ENCODE peak calls at places on chromosomes 6 and 20, in seven cellular contexts. C is pancreas, L is OCI-LY7, N is dorsolateral prefrontal cortex, K is hepatocyte, S is SK-N-SH, H is brain microvascular endothelial cell. F is an unnamed sample.

GRCh38 chr20:56608376-56608775 is 20.7 kb upstream of the TFAP2C start:
- DNase-seq in C (no peak), L (no peak), N (no peak), K (no peak), S (no peak), H (no peak), F (no peak)

GRCh38 chr6:136956590-136957573 is 34.8 kb downstream of the SLC35D3 start:
- DNase-seq in C (no peak), L (peak; percentile 61), N (no peak), K (no peak), S (peak; percentile 45), H (no peak), F (no peak)

GRCh38 chr6:12291785-12292604 is 1.8 kb downstream of the EDN1 start:
- DNase-seq in C (peak; percentile 37), L (no peak), N (no peak), K (peak; percentile 69), S (peak; percentile 34), H (no peak), F (peak; percentile 52)

GRCh38 chr6:44957151-44957550 is 371.0 kb upstream of the RUNX2 start:
- DNase-seq in C (no peak), L (no peak), N (no peak), K (no peak), S (no peak), H (no peak), F (no peak)

GRCh38 chr20:50845566-50846211 is 50.8 kb downstream of the BCAS4 start:
- DNase-seq in C (no peak), L (no peak), N (no peak), K (no peak), S (peak; percentile 76), H (no peak), F (no peak)

GRCh38 chr20:48298851-48299484 is 513.7 kb upstream of the SULF2 start:
- DNase-seq in C (peak; percentile 49), L (no peak), N (no peak), K (peak; percentile 71), S (peak; percentile 71), H (peak; percentile 96), F (no peak)

GRCh38 chr20:32474967-32475819 is 109.9 kb downstream of the NOL4L start:
- DNase-seq in C (peak; percentile 88), L (no peak), N (peak; percentile 67), K (peak; percentile 97), S (peak; percentile 59), H (peak; percentile 94), F (peak; percentile 96)

GRCh38 chr6:88166901-88167624 is 916 bp upstream of the CNR1 start:
- DNase-seq in C (no peak), L (peak; percentile 70), N (no peak), K (peak; percentile 51), S (peak; percentile 69), H (no peak), F (no peak)

GRCh38 chr6:56775498-56776166 is 132.9 kb upstream of the DST start:
- DNase-seq in C (no peak), L (no peak), N (no peak), K (no peak), S (no peak), H (no peak), F (no peak)

GRCh38 chr6:14656676-14657075 is 539.1 kb downstream of the CD83 start:
- DNase-seq in C (no peak), L (no peak), N (no peak), K (no peak), S (no peak), H (no peak), F (no peak)

GRCh38 chr20:31667315-31668285 is 29.9 kb downstream of the COX4I2 start:
- DNase-seq in C (no peak), L (no peak), N (no peak), K (no peak), S (no peak), H (no peak), F (no peak)

GRCh38 chr6:10837009-10837691 is 1.2 kb downstream of the MAK start:
- DNase-seq in C (peak; percentile 55), L (no peak), N (no peak), K (peak; percentile 12), S (peak; percentile 58), H (peak; percentile 1), F (peak; percentile 30)

GRCh38 chr20:6489361-6490154 is 277.9 kb upstream of the BMP2 start:
- DNase-seq in C (no peak), L (no peak), N (no peak), K (peak; percentile 78), S (no peak), H (no peak), F (peak; percentile 25)

GRCh38 chr6:39197521-39198500 is 31.5 kb downstream of the KCNK5 start:
- DNase-seq in C (no peak), L (peak; percentile 38), N (no peak), K (no peak), S (peak; percentile 54), H (no peak), F (no peak)

GRCh38 chr6:21752054-21752811 is 158.7 kb downstream of the SOX4 start:
- DNase-seq in C (no peak), L (no peak), N (no peak), K (no peak), S (no peak), H (peak; percentile 33), F (no peak)

GRCh38 chr6:157223486-157223885 is 99.8 kb downstream of the TMEM242 start:
- DNase-seq in C (no peak), L (peak; percentile 24), N (no peak), K (no peak), S (no peak), H (no peak), F (no peak)

GRCh38 chr20:50675671-50676376 is 15.5 kb downstream of the RIPOR3 start:
- DNase-seq in C (no peak), L (no peak), N (no peak), K (no peak), S (no peak), H (no peak), F (no peak)

GRCh38 chr6:35213824-35214756 is at the start of gene SCUBE3:
- DNase-seq in C (no peak), L (no peak), N (no peak), K (peak; percentile 76), S (peak; percentile 92), H (peak; percentile 18), F (peak; percentile 21)

GRCh38 chr6:134115715-134116074 is 63.3 kb upstream of the SLC2A12 start:
- DNase-seq in C (no peak), L (no peak), N (peak; percentile 45), K (no peak), S (peak; percentile 22), H (no peak), F (no peak)

DNA sequence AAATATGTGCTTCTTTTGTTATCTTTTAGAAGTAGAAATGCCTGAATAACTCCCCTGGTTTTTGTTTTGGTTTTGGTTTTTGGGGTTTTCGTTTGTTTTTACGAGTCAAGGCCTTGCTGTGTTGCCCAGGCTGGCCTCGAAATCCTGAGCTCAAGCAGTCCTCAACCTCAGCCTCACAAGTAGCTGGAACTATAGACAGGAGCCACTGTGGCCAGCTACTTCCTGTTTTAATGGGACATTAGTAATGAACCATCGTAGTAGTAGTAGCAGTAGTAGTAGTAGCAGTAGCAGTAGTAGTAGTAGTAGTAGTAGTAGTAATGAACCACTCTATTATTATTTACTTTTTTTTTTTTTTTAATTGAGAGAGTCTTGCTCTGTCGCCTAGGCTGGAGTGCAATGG is 66.0 kb downstream of the UBR2 start:
- DNase-seq in C (no peak), L (no peak), N (no peak), K (no peak), S (no peak), H (no peak), F (no peak)
- H3K27ac ChIP-seq in C (no peak overlapping the region), L (no peak overlapping the region), N (no peak overlapping the region), K (no peak overlapping the region), S (no peak overlapping the region), H (no peak overlapping the region), F (no peak overlapping the region)

DNA sequence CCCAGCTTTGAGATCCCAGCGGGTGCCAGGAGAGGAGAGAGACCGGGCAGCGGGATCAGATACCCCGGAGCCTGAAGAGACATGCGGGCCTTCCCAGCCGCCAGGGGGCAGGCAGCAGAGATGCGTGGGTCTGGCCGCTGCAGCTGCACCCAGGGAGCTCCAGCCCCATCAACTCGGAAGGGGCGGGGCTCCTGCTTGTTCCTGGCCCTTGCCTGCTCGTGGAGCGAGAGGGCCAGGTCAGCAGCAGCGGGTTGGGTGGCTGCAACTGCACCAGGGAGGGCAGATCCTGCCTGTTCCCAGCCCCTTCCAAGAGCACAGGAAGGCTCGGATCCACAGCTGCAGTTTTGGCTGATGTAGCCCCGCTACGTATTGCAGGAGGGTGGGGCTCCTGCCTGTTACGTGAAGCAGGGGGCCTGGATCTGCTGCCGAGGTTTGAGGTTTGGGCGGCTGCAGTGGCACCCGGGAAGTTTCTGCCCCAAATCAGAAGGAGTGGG is 532.8 kb downstream of the RFPL4B start:
- DNase-seq in C (peak; percentile 20), L (peak; percentile 55), N (peak; percentile 39), K (peak; percentile 91), S (no peak), H (no peak), F (peak; percentile 21)
- H3K4me3 ChIP-seq in C (no peak overlapping the region), L (peak overlapping the region; percentile 31), N (peak overlapping the region; percentile 25), K (peak overlapping the region; percentile 40), S (no peak overlapping the region), H (no peak overlapping the region), F (no peak overlapping the region)

DNA sequence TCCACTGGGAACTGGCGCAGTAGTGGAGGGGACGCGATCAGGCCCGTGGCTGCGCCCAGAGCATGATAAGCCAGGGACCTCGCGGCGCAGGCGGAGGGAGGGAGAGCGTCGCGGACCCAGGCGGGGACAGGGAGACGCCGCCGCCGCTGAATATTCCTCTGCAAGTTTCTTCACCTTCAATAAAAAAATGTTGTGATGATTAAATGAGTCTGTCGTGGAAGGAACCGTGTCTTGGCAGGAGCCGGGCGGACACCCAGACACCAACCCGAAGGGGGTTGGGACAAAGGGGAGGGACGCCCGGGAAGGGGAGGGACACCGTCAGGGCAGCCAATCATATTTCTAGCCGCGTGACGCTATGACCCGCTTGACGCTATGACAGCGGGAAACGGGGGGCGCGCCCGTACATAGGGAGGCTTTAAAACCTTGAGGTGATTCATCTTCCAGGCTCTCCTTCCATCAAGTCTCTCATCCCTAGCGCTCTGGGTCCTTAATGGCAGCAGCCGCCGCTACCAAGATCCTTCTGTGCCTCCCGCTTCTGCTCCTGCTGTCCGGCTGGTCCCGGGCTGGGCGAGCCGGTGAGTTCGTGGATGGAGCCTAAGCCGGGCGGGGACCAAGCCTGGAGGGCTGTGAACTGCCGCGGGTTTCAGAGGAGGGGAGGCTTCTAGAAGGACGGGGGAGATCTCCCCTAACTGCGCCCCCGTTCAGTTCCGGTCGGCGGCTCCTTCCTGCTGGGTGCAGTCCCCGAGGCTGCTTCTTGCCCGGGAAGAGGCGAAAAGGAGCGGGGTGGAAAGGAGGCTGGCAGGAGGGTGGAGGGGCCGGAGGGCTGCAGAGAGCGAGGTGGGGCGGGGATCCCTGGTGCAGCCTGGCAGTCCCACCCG is at the start of gene ULBP2:
- DNase-seq in C (peak; percentile 85), L (peak; percentile 83), N (peak; percentile 88), K (peak; percentile 91), S (peak; percentile 96), H (peak; percentile 94), F (peak; percentile 90)
- TF ChIP-seq CTCF in C (no peak), L (no peak), N (no peak), K (no peak), S (no peak), H (no peak), F (no peak)

DNA sequence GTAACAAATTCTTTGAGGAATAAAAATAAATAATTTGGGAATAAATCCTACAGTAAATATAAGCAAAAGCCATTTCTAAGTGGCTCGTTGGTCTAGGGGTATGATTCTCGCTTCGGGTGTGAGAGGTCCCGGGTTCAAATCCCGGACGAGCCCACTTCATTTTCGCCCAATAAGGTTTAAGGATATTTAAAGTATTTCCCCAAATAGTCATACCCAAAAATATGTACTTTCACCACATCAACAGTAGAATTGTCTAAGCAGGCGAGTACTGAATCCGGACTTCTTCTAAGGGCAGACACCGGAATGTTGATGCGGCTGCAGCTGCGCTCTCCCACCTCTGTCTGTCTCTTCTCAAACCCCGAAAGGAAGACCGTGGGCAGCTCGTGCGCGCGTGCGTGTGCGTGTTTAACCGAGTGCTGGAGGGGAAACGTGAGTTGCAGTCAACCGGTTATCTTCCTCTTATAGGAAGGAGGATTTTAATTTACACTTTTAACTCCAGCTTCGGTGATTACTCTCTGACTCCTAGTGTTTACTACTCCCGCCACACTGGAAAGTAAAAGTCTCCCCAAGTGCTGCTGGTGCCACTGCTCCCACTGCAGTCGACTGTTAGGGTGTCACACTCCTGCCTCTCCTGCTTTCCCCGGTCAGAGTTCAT is 155.7 kb upstream of the PRSS16 start:
- DNase-seq in C (no peak), L (peak; percentile 8), N (no peak), K (peak; percentile 64), S (peak; percentile 65), H (peak; percentile 94), F (no peak)
- H3K27ac ChIP-seq in C (no peak overlapping the region), L (no peak overlapping the region), N (no peak overlapping the region), K (no peak overlapping the region), S (peak overlapping the region; percentile 50), H (peak overlapping the region; percentile 3), F (no peak overlapping the region)

F was measured in colonic mucosa.